ENCODE peak calls at places on chromosomes 5 and 9, in seven cellular contexts. One of them, this sample, is unnamed.

GRCh38 chr9:84875193-84875592 is 205.7 kb downstream of the NTRK2 start:
- DNase-seq in stomach: no peak
- DNase-seq in HCT116: no peak
- DNase-seq in prostate gland: no peak
- DNase-seq in breast epithelium: no peak
- DNase-seq in GM12878: no peak
- DNase-seq in SK-N-SH: no peak
- DNase-seq in this sample: no peak

GRCh38 chr9:76618762-76619161 is 145.5 kb upstream of the PCA3 start:
- DNase-seq in stomach: no peak
- DNase-seq in HCT116: no peak
- DNase-seq in prostate gland: no peak
- DNase-seq in breast epithelium: no peak
- DNase-seq in GM12878: no peak
- DNase-seq in SK-N-SH: no peak
- DNase-seq in this sample: no peak

GRCh38 chr9:3825724-3826123 is 299.9 kb upstream of the RFX3 start:
- DNase-seq in stomach: no peak
- DNase-seq in HCT116: no peak
- DNase-seq in prostate gland: no peak
- DNase-seq in breast epithelium: no peak
- DNase-seq in GM12878: no peak
- DNase-seq in SK-N-SH: peak
- DNase-seq in this sample: no peak

GRCh38 chr5:130845049-130845765 is 319.8 kb downstream of the HINT1 start:
- DNase-seq in stomach: no peak
- DNase-seq in HCT116: no peak
- DNase-seq in prostate gland: no peak
- DNase-seq in breast epithelium: no peak
- DNase-seq in GM12878: no peak
- DNase-seq in SK-N-SH: no peak
- DNase-seq in this sample: no peak

GRCh38 chr9:78213696-78214095 is 22.2 kb upstream of the CEP78 start:
- DNase-seq in stomach: no peak
- DNase-seq in HCT116: no peak
- DNase-seq in prostate gland: no peak
- DNase-seq in breast epithelium: no peak
- DNase-seq in GM12878: no peak
- DNase-seq in SK-N-SH: peak
- DNase-seq in this sample: no peak

GRCh38 chr9:134969401-134969800 is 51.7 kb upstream of the FCN1 start:
- DNase-seq in stomach: no peak
- DNase-seq in HCT116: no peak
- DNase-seq in prostate gland: no peak
- DNase-seq in breast epithelium: peak
- DNase-seq in GM12878: no peak
- DNase-seq in SK-N-SH: no peak
- DNase-seq in this sample: no peak

GRCh38 chr9:137645211-137645610 is 26.4 kb downstream of the EHMT1 start:
- DNase-seq in stomach: no peak
- DNase-seq in HCT116: no peak
- DNase-seq in prostate gland: no peak
- DNase-seq in breast epithelium: no peak
- DNase-seq in GM12878: no peak
- DNase-seq in SK-N-SH: no peak
- DNase-seq in this sample: no peak

GRCh38 chr5:35430381-35431162 is 187.1 kb upstream of the SPEF2 start:
- DNase-seq in stomach: no peak
- DNase-seq in HCT116: no peak
- DNase-seq in prostate gland: no peak
- DNase-seq in breast epithelium: no peak
- DNase-seq in GM12878: no peak
- DNase-seq in SK-N-SH: no peak
- DNase-seq in this sample: no peak

GRCh38 chr9:22084336-22085035 is 75.4 kb upstream of the CDKN2B start:
- DNase-seq in stomach: no peak
- DNase-seq in HCT116: peak
- DNase-seq in prostate gland: no peak
- DNase-seq in breast epithelium: no peak
- DNase-seq in GM12878: no peak
- DNase-seq in SK-N-SH: no peak
- DNase-seq in this sample: no peak

GRCh38 chr5:122149691-122150090 is 20.3 kb downstream of the ZNF474 start:
- DNase-seq in stomach: no peak
- DNase-seq in HCT116: no peak
- DNase-seq in prostate gland: no peak
- DNase-seq in breast epithelium: no peak
- DNase-seq in GM12878: no peak
- DNase-seq in SK-N-SH: no peak
- DNase-seq in this sample: no peak

GRCh38 chr9:125760537-125760936 is 13.4 kb downstream of the PBX3 start:
- DNase-seq in stomach: no peak
- DNase-seq in HCT116: no peak
- DNase-seq in prostate gland: no peak
- DNase-seq in breast epithelium: no peak
- DNase-seq in GM12878: no peak
- DNase-seq in SK-N-SH: no peak
- DNase-seq in this sample: no peak

GRCh38 chr5:154850255-154851062 is at the start of gene FAXDC2:
- DNase-seq in stomach: peak
- DNase-seq in HCT116: no peak
- DNase-seq in prostate gland: peak
- DNase-seq in breast epithelium: peak
- DNase-seq in GM12878: no peak
- DNase-seq in SK-N-SH: peak
- DNase-seq in this sample: peak

GRCh38 chr5:36414869-36415282 is 113.2 kb upstream of the RANBP3L start:
- DNase-seq in stomach: no peak
- DNase-seq in HCT116: peak
- DNase-seq in prostate gland: no peak
- DNase-seq in breast epithelium: no peak
- DNase-seq in GM12878: no peak
- DNase-seq in SK-N-SH: peak
- DNase-seq in this sample: no peak

GRCh38 chr5:171092194-171092593 is 216.9 kb upstream of the TLX3 start:
- DNase-seq in stomach: no peak
- DNase-seq in HCT116: peak
- DNase-seq in prostate gland: no peak
- DNase-seq in breast epithelium: no peak
- DNase-seq in GM12878: no peak
- DNase-seq in SK-N-SH: no peak
- DNase-seq in this sample: no peak

GRCh38 chr9:101705135-101705661 is 33.2 kb downstream of the GRIN3A start:
- DNase-seq in stomach: no peak
- DNase-seq in HCT116: no peak
- DNase-seq in prostate gland: peak
- DNase-seq in breast epithelium: no peak
- DNase-seq in GM12878: no peak
- DNase-seq in SK-N-SH: no peak
- DNase-seq in this sample: peak

GRCh38 chr5:75050415-75050814 is 1.9 kb downstream of the GCNT4 start:
- DNase-seq in stomach: no peak
- DNase-seq in HCT116: no peak
- DNase-seq in prostate gland: no peak
- DNase-seq in breast epithelium: no peak
- DNase-seq in GM12878: no peak
- DNase-seq in SK-N-SH: peak
- DNase-seq in this sample: no peak

GRCh38 chr5:108561416-108562204 is 179.7 kb upstream of the FBXL17 start:
- DNase-seq in stomach: no peak
- DNase-seq in HCT116: no peak
- DNase-seq in prostate gland: no peak
- DNase-seq in breast epithelium: no peak
- DNase-seq in GM12878: no peak
- DNase-seq in SK-N-SH: no peak
- DNase-seq in this sample: no peak

GRCh38 chr5:119070578-119070827 is 384 bp upstream of the DMXL1 start:
- DNase-seq in stomach: no peak
- DNase-seq in HCT116: no peak
- DNase-seq in prostate gland: no peak
- DNase-seq in breast epithelium: peak
- DNase-seq in GM12878: no peak
- DNase-seq in SK-N-SH: peak
- DNase-seq in this sample: peak

GRCh38 chr9:115213777-115214428 is 95.9 kb upstream of the TNC start:
- DNase-seq in stomach: no peak
- DNase-seq in HCT116: no peak
- DNase-seq in prostate gland: no peak
- DNase-seq in breast epithelium: no peak
- DNase-seq in GM12878: no peak
- DNase-seq in SK-N-SH: peak
- DNase-seq in this sample: no peak

GRCh38 chr5:73321757-73322452 is 126.7 kb downstream of the FOXD1 start:
- DNase-seq in stomach: no peak
- DNase-seq in HCT116: peak
- DNase-seq in prostate gland: no peak
- DNase-seq in breast epithelium: no peak
- DNase-seq in GM12878: no peak
- DNase-seq in SK-N-SH: no peak
- DNase-seq in this sample: no peak

GRCh38 chr9:88106492-88106891 is 31.8 kb downstream of the SPATA31C2 start:
- DNase-seq in stomach: peak
- DNase-seq in HCT116: peak
- DNase-seq in prostate gland: no peak
- DNase-seq in breast epithelium: no peak
- DNase-seq in GM12878: no peak
- DNase-seq in SK-N-SH: peak
- DNase-seq in this sample: peak

GRCh38 chr5:142290574-142291299 is 34.1 kb downstream of the SPRY4 start:
- DNase-seq in stomach: no peak
- DNase-seq in HCT116: no peak
- DNase-seq in prostate gland: peak
- DNase-seq in breast epithelium: no peak
- DNase-seq in GM12878: no peak
- DNase-seq in SK-N-SH: peak
- DNase-seq in this sample: no peak

GRCh38 chr5:3258050-3258449 is 337.6 kb upstream of the IRX1 start:
- DNase-seq in stomach: no peak
- DNase-seq in HCT116: no peak
- DNase-seq in prostate gland: peak
- DNase-seq in breast epithelium: no peak
- DNase-seq in GM12878: no peak
- DNase-seq in SK-N-SH: no peak
- DNase-seq in this sample: no peak

GRCh38 chr5:125232779-125233230 is 486.4 kb upstream of the ZNF608 start:
- DNase-seq in stomach: no peak
- DNase-seq in HCT116: no peak
- DNase-seq in prostate gland: no peak
- DNase-seq in breast epithelium: no peak
- DNase-seq in GM12878: no peak
- DNase-seq in SK-N-SH: peak
- DNase-seq in this sample: no peak

GRCh38 chr5:139658928-139659667 is 10.9 kb downstream of the CXXC5 start:
- DNase-seq in stomach: peak
- DNase-seq in HCT116: no peak
- DNase-seq in prostate gland: no peak
- DNase-seq in breast epithelium: no peak
- DNase-seq in GM12878: no peak
- DNase-seq in SK-N-SH: no peak
- DNase-seq in this sample: no peak

GRCh38 chr5:159905496-159905895 is 10.8 kb upstream of the ADRA1B start:
- DNase-seq in stomach: no peak
- DNase-seq in HCT116: peak
- DNase-seq in prostate gland: no peak
- DNase-seq in breast epithelium: no peak
- DNase-seq in GM12878: no peak
- DNase-seq in SK-N-SH: no peak
- DNase-seq in this sample: peak

GRCh38 chr5:16736158-16736994 is 119.6 kb upstream of the RETREG1 start:
- DNase-seq in stomach: peak
- DNase-seq in HCT116: peak
- DNase-seq in prostate gland: peak
- DNase-seq in breast epithelium: peak
- DNase-seq in GM12878: no peak
- DNase-seq in SK-N-SH: no peak
- DNase-seq in this sample: peak

GRCh38 chr5:144487761-144488160 is 317.1 kb downstream of the KCTD16 start:
- DNase-seq in stomach: no peak
- DNase-seq in HCT116: no peak
- DNase-seq in prostate gland: no peak
- DNase-seq in breast epithelium: no peak
- DNase-seq in GM12878: no peak
- DNase-seq in SK-N-SH: no peak
- DNase-seq in this sample: no peak

GRCh38 chr9:136533775-136534157 is 12.1 kb downstream of the NOTCH1 start:
- DNase-seq in stomach: peak
- DNase-seq in HCT116: no peak
- DNase-seq in prostate gland: peak
- DNase-seq in breast epithelium: no peak
- DNase-seq in GM12878: no peak
- DNase-seq in SK-N-SH: no peak
- DNase-seq in this sample: peak

GRCh38 chr9:93134018-93134739 is at the start of gene NINJ1:
- DNase-seq in stomach: peak
- DNase-seq in HCT116: peak
- DNase-seq in prostate gland: peak
- DNase-seq in breast epithelium: peak
- DNase-seq in GM12878: peak
- DNase-seq in SK-N-SH: peak
- DNase-seq in this sample: peak

GRCh38 chr9:82912639-82913038 is 150.3 kb downstream of the RASEF start:
- DNase-seq in stomach: no peak
- DNase-seq in HCT116: no peak
- DNase-seq in prostate gland: no peak
- DNase-seq in breast epithelium: no peak
- DNase-seq in GM12878: no peak
- DNase-seq in SK-N-SH: no peak
- DNase-seq in this sample: no peak
- TF ChIP-seq CTCF in stomach: no peak
- TF ChIP-seq CTCF in HCT116: no peak
- TF ChIP-seq CTCF in prostate gland: no peak
- TF ChIP-seq CTCF in breast epithelium: no peak
- TF ChIP-seq CTCF in GM12878: no peak
- TF ChIP-seq CTCF in SK-N-SH: no peak
- TF ChIP-seq CTCF in this sample: peak

GRCh38 chr9:127562841-127563523 is 49.1 kb upstream of the STXBP1 start:
- DNase-seq in stomach: no peak
- DNase-seq in HCT116: no peak
- DNase-seq in prostate gland: no peak
- DNase-seq in breast epithelium: no peak
- DNase-seq in GM12878: no peak
- DNase-seq in SK-N-SH: no peak
- DNase-seq in this sample: no peak
- TF ChIP-seq POLR2AphosphoS5 in stomach: no peak
- TF ChIP-seq POLR2AphosphoS5 in HCT116: peak
- TF ChIP-seq POLR2AphosphoS5 in prostate gland: no peak
- TF ChIP-seq POLR2AphosphoS5 in breast epithelium: no peak
- TF ChIP-seq POLR2AphosphoS5 in GM12878: no peak
- TF ChIP-seq POLR2AphosphoS5 in SK-N-SH: no peak
- TF ChIP-seq POLR2AphosphoS5 in this sample: peak

GRCh38 chr5:78269088-78269703 is 25.3 kb downstream of the AP3B1 start:
- DNase-seq in stomach: no peak
- DNase-seq in HCT116: no peak
- DNase-seq in prostate gland: no peak
- DNase-seq in breast epithelium: no peak
- DNase-seq in GM12878: no peak
- DNase-seq in SK-N-SH: no peak
- DNase-seq in this sample: no peak
- TF ChIP-seq CTCF in stomach: peak
- TF ChIP-seq CTCF in HCT116: peak
- TF ChIP-seq CTCF in prostate gland: peak
- TF ChIP-seq CTCF in breast epithelium: peak
- TF ChIP-seq CTCF in GM12878: no peak
- TF ChIP-seq CTCF in SK-N-SH: peak
- TF ChIP-seq CTCF in this sample: peak

GRCh38 chr9:70079364-70080103 is 35.9 kb downstream of the MAMDC2 start:
- DNase-seq in stomach: no peak
- DNase-seq in HCT116: no peak
- DNase-seq in prostate gland: no peak
- DNase-seq in breast epithelium: no peak
- DNase-seq in GM12878: no peak
- DNase-seq in SK-N-SH: no peak
- DNase-seq in this sample: no peak
- TF ChIP-seq POLR2AphosphoS5 in stomach: no peak
- TF ChIP-seq POLR2AphosphoS5 in HCT116: no peak
- TF ChIP-seq POLR2AphosphoS5 in prostate gland: no peak
- TF ChIP-seq POLR2AphosphoS5 in breast epithelium: no peak
- TF ChIP-seq POLR2AphosphoS5 in GM12878: no peak
- TF ChIP-seq POLR2AphosphoS5 in SK-N-SH: no peak
- TF ChIP-seq POLR2AphosphoS5 in this sample: peak

This sample was measured in transverse colon.